ENCODE peak calls at places on chromosomes 16 and 17, in five cellular contexts. P is NCI-H1092 treated with DMSO at 0.1 percent for 48 hours, F is T follicular helper cell, B is psoas muscle, U is myocyte. L is an unnamed sample.

GRCh38 chr17:7750321-7750821 is 32.8 kb downstream of the DNAH2 start:
- DNase-seq in F (no peak), P (no peak), B (no peak), U (peak), L (no peak)

GRCh38 chr17:79793924-79794304 is 3.0 kb downstream of the CBX8 start:
- DNase-seq in P (no peak), U (peak), B (no peak), F (no peak), L (no peak)

GRCh38 chr17:79627766-79628690 is 17.2 kb upstream of the RBFOX3 start:
- DNase-seq in U (no peak), B (no peak), F (no peak), P (no peak), L (no peak)

GRCh38 chr17:67841992-67842391 is 16.7 kb downstream of the BPTF start:
- DNase-seq in F (no peak), U (no peak), P (no peak), B (no peak), L (no peak)

GRCh38 chr17:17994271-17994670 is 21.6 kb downstream of the DRC3 start:
- DNase-seq in F (no peak), B (peak), U (no peak), P (peak), L (no peak)

GRCh38 chr17:42107597-42108576 is 4.6 kb downstream of the DHX58 start:
- DNase-seq in F (peak), B (peak), P (peak), U (no peak), L (no peak)

GRCh38 chr17:73566905-73567782 is 77.1 kb downstream of the SDK2 start:
- DNase-seq in B (no peak), F (no peak), U (no peak), P (no peak), L (no peak)

GRCh38 chr16:50153648-50154368 is 702 bp downstream of the TENT4B start:
- DNase-seq in B (peak), U (no peak), P (no peak), F (no peak), L (no peak)

GRCh38 chr17:371583-371982 is 19.0 kb upstream of the RPH3AL start:
- DNase-seq in F (no peak), U (no peak), P (no peak), B (no peak), L (no peak)

GRCh38 chr17:34363183-34363661 is at the start of gene CCL1:
- DNase-seq in B (no peak), U (no peak), F (no peak), P (no peak), L (no peak)

GRCh38 chr16:49712106-49712505 is 143.8 kb downstream of the ZNF423 start:
- DNase-seq in F (no peak), P (no peak), U (no peak), B (no peak), L (no peak)

GRCh38 chr17:75404223-75404738 is 1.2 kb downstream of the GRB2 start:
- DNase-seq in U (peak), P (peak), F (peak), B (peak), L (no peak)

GRCh38 chr17:82236142-82236971 is 7.5 kb downstream of the SLC16A3 start:
- DNase-seq in P (peak), B (peak), F (peak), U (peak), L (no peak)

GRCh38 chr17:61849674-61850073 is 13.7 kb downstream of the BRIP1 start:
- DNase-seq in B (no peak), U (no peak), F (no peak), P (no peak), L (no peak)

GRCh38 chr17:888998-889401 is 90.6 kb downstream of the NXN start:
- DNase-seq in B (no peak), P (no peak), U (peak), F (no peak), L (peak)

GRCh38 chr16:13873835-13874438 is 46.0 kb upstream of the ERCC4 start:
- DNase-seq in F (no peak), P (peak), U (peak), B (no peak), L (no peak)

GRCh38 chr17:78176548-78177025 is 8.2 kb downstream of the SYNGR2 start:
- DNase-seq in P (peak), B (peak), U (no peak), F (peak), L (no peak)

GRCh38 chr16:25052530-25052929 is 37.4 kb upstream of the ARHGAP17 start:
- DNase-seq in P (no peak), U (no peak), F (no peak), B (no peak), L (no peak)